ENCODE peak calls at places on chromosomes 1 and 21, in nine cellular contexts. One of them, this sample, is unnamed.

GRCh38 chr1:46102769-46103476 is 29.5 kb downstream of the PIK3R3 start:
- DNase-seq in AG09319: no peak
- DNase-seq in foreskin fibroblast: no peak
- DNase-seq in choroid plexus epithelial cell: no peak
- DNase-seq in B cell: no peak
- DNase-seq in ovary: no peak
- DNase-seq in WTC11: no peak
- DNase-seq in CD4-positive, alpha-beta T cell: no peak
- DNase-seq in pancreas: no peak
- DNase-seq in this sample: no peak

GRCh38 chr1:45551684-45552083 is 1.1 kb downstream of the AKR1A1 start:
- DNase-seq in choroid plexus epithelial cell: no peak
- DNase-seq in WTC11: no peak
- DNase-seq in AG09319: no peak
- DNase-seq in CD4-positive, alpha-beta T cell: no peak
- DNase-seq in pancreas: no peak
- DNase-seq in ovary: no peak
- DNase-seq in B cell: no peak
- DNase-seq in foreskin fibroblast: no peak
- DNase-seq in this sample: no peak

GRCh38 chr1:114024049-114024448 is 44.8 kb downstream of the OLFML3 start:
- DNase-seq in choroid plexus epithelial cell: peak
- DNase-seq in AG09319: no peak
- DNase-seq in pancreas: no peak
- DNase-seq in B cell: no peak
- DNase-seq in CD4-positive, alpha-beta T cell: no peak
- DNase-seq in ovary: no peak
- DNase-seq in foreskin fibroblast: no peak
- DNase-seq in WTC11: peak
- DNase-seq in this sample: no peak

GRCh38 chr1:150072959-150073358 is 5.4 kb downstream of the VPS45 start:
- DNase-seq in CD4-positive, alpha-beta T cell: no peak
- DNase-seq in B cell: no peak
- DNase-seq in choroid plexus epithelial cell: peak
- DNase-seq in WTC11: no peak
- DNase-seq in pancreas: no peak
- DNase-seq in ovary: no peak
- DNase-seq in AG09319: no peak
- DNase-seq in foreskin fibroblast: no peak
- DNase-seq in this sample: no peak

GRCh38 chr1:108027389-108027788 is 62.4 kb upstream of the VAV3 start:
- DNase-seq in pancreas: no peak
- DNase-seq in CD4-positive, alpha-beta T cell: no peak
- DNase-seq in foreskin fibroblast: no peak
- DNase-seq in ovary: no peak
- DNase-seq in WTC11: no peak
- DNase-seq in choroid plexus epithelial cell: no peak
- DNase-seq in AG09319: no peak
- DNase-seq in B cell: no peak
- DNase-seq in this sample: no peak

GRCh38 chr1:199857516-199857915 is 170.0 kb upstream of the NR5A2 start:
- DNase-seq in CD4-positive, alpha-beta T cell: no peak
- DNase-seq in pancreas: no peak
- DNase-seq in foreskin fibroblast: no peak
- DNase-seq in WTC11: no peak
- DNase-seq in choroid plexus epithelial cell: no peak
- DNase-seq in ovary: no peak
- DNase-seq in B cell: no peak
- DNase-seq in AG09319: no peak
- DNase-seq in this sample: no peak

GRCh38 chr21:35664683-35665082 is 395.6 kb downstream of the SETD4 start:
- DNase-seq in foreskin fibroblast: no peak
- DNase-seq in ovary: no peak
- DNase-seq in AG09319: no peak
- DNase-seq in pancreas: no peak
- DNase-seq in choroid plexus epithelial cell: no peak
- DNase-seq in CD4-positive, alpha-beta T cell: no peak
- DNase-seq in B cell: no peak
- DNase-seq in WTC11: no peak
- DNase-seq in this sample: no peak

GRCh38 chr1:168638884-168639283 is 62.5 kb downstream of the XCL1 start:
- DNase-seq in AG09319: no peak
- DNase-seq in foreskin fibroblast: no peak
- DNase-seq in WTC11: no peak
- DNase-seq in CD4-positive, alpha-beta T cell: no peak
- DNase-seq in choroid plexus epithelial cell: no peak
- DNase-seq in ovary: no peak
- DNase-seq in B cell: no peak
- DNase-seq in pancreas: no peak
- DNase-seq in this sample: no peak

GRCh38 chr1:220884109-220884980 is 5.1 kb downstream of the HLX start:
- DNase-seq in pancreas: peak
- DNase-seq in B cell: no peak
- DNase-seq in ovary: no peak
- DNase-seq in foreskin fibroblast: no peak
- DNase-seq in AG09319: no peak
- DNase-seq in WTC11: peak
- DNase-seq in CD4-positive, alpha-beta T cell: no peak
- DNase-seq in choroid plexus epithelial cell: peak
- DNase-seq in this sample: no peak

GRCh38 chr1:203680765-203681164 is 54.1 kb downstream of the ATP2B4 start:
- DNase-seq in foreskin fibroblast: no peak
- DNase-seq in choroid plexus epithelial cell: no peak
- DNase-seq in B cell: no peak
- DNase-seq in WTC11: no peak
- DNase-seq in pancreas: no peak
- DNase-seq in CD4-positive, alpha-beta T cell: no peak
- DNase-seq in ovary: no peak
- DNase-seq in AG09319: no peak
- DNase-seq in this sample: no peak

GRCh38 chr1:12480748-12481362 is 137.2 kb downstream of the DHRS3 start:
- DNase-seq in B cell: no peak
- DNase-seq in foreskin fibroblast: peak
- DNase-seq in AG09319: peak
- DNase-seq in CD4-positive, alpha-beta T cell: peak
- DNase-seq in WTC11: no peak
- DNase-seq in ovary: no peak
- DNase-seq in choroid plexus epithelial cell: peak
- DNase-seq in pancreas: no peak
- DNase-seq in this sample: peak

GRCh38 chr1:229430761-229431269 is 3.1 kb downstream of the ACTA1 start:
- DNase-seq in B cell: no peak
- DNase-seq in ovary: peak
- DNase-seq in CD4-positive, alpha-beta T cell: peak
- DNase-seq in WTC11: peak
- DNase-seq in pancreas: peak
- DNase-seq in AG09319: no peak
- DNase-seq in foreskin fibroblast: peak
- DNase-seq in choroid plexus epithelial cell: peak
- DNase-seq in this sample: no peak

GRCh38 chr1:45007311-45007710 is 3.8 kb downstream of the HECTD3 start:
- DNase-seq in foreskin fibroblast: no peak
- DNase-seq in B cell: no peak
- DNase-seq in ovary: no peak
- DNase-seq in choroid plexus epithelial cell: no peak
- DNase-seq in pancreas: no peak
- DNase-seq in WTC11: no peak
- DNase-seq in CD4-positive, alpha-beta T cell: no peak
- DNase-seq in AG09319: no peak
- DNase-seq in this sample: no peak

GRCh38 chr21:46325073-46325912 is 1.3 kb downstream of the PCNT start:
- DNase-seq in AG09319: no peak
- DNase-seq in ovary: peak
- DNase-seq in foreskin fibroblast: peak
- DNase-seq in choroid plexus epithelial cell: peak
- DNase-seq in WTC11: peak
- DNase-seq in pancreas: peak
- DNase-seq in B cell: no peak
- DNase-seq in CD4-positive, alpha-beta T cell: peak
- DNase-seq in this sample: no peak

DNA sequence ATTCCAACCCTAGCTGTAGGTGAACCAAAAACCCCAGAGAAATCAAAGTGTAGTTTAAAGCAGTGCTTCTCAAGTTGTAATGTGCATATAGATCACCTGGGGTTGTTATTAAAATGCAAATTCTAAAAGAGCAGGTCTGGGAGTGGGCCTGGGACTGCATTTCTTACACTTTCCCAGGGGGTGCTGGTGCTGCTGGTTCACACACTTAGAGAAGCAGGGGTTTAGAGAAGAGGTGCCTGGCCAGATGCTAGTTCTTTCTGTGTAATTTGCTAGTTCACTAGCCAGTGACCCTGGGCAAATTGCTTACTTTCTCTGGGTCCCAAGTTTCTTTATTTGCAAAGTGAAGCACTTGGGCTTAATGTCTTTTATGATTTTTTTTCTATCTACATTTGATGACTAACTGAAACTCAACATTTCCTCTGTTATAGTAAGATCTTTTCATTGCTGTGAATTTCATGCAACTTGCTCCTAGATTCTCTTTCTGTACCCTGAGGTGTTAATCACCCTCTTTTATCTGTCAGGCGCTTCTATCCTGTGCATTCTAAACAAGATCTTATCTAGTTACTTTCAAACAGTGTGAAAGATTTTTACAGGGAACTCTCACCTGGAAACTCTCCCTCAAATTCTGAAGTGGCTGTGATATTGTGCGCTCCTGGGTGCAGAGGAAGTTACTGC is 141.9 kb upstream of the UBE2U start:
- DNase-seq in WTC11: peak
- DNase-seq in pancreas: no peak
- DNase-seq in B cell: no peak
- DNase-seq in choroid plexus epithelial cell: peak
- DNase-seq in CD4-positive, alpha-beta T cell: no peak
- DNase-seq in ovary: no peak
- DNase-seq in AG09319: no peak
- DNase-seq in foreskin fibroblast: no peak
- DNase-seq in this sample: no peak
- TF ChIP-seq CTCF in WTC11: no peak
- TF ChIP-seq CTCF in pancreas: no peak
- TF ChIP-seq CTCF in B cell: no peak
- TF ChIP-seq CTCF in choroid plexus epithelial cell: no peak
- TF ChIP-seq CTCF in CD4-positive, alpha-beta T cell: no peak
- TF ChIP-seq CTCF in ovary: no peak
- TF ChIP-seq CTCF in AG09319: no peak
- TF ChIP-seq CTCF in foreskin fibroblast: no peak
- TF ChIP-seq CTCF in this sample: no peak

DNA sequence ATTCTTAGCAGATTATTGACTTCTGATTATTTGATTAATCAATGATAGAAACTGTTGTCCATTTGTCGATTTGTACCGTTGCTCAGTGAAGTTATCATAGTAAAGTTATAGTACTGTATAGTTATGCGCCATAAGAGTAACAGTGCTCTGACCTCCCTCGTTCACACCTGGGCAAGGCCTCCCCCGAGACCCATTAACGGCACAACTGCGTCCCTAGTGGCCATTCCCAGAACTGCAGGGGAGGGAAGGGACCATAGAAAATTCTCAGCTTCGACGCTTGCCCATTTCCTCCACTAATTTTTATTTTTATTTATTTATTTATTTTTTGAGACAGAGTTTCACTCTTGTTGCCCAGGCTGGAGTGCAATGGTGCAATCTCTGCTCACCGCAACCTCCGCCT is 334.4 kb downstream of the DSCAM start:
- DNase-seq in B cell: no peak
- DNase-seq in choroid plexus epithelial cell: no peak
- DNase-seq in CD4-positive, alpha-beta T cell: no peak
- DNase-seq in ovary: no peak
- DNase-seq in foreskin fibroblast: no peak
- DNase-seq in WTC11: peak
- DNase-seq in AG09319: no peak
- DNase-seq in pancreas: no peak
- DNase-seq in this sample: no peak
- TF ChIP-seq CTCF in B cell: peak
- TF ChIP-seq CTCF in choroid plexus epithelial cell: peak
- TF ChIP-seq CTCF in CD4-positive, alpha-beta T cell: peak
- TF ChIP-seq CTCF in ovary: no peak
- TF ChIP-seq CTCF in foreskin fibroblast: peak
- TF ChIP-seq CTCF in WTC11: peak
- TF ChIP-seq CTCF in AG09319: peak
- TF ChIP-seq CTCF in pancreas: no peak
- TF ChIP-seq CTCF in this sample: peak

DNA sequence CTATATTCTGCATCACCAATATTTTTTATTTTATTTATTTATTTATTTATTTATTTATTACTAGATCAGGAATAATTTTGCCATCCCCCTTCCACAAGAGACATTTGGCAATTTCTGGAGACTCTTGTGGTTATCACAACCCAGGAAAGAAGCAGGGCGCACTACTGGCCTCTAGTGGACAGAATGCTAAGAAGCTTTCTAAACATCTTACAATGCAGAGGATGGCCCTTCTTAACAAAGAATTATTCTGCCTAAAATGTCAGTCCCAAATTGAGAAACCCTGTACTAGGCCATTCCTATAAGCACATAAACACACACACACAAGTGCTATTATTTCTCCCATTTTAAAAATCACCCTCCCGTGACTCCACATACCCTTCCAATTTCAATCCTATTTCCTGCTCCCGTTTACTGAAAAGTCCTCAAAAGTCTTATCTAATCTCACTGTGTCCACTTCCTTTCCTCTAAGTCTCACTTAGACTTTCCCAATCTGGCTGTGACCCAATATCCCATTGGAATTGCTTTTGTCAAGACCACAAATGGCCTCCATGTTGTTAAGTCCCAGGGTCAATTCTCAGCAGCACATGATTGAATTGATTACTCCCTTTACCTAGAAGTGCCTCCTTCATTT is 43.7 kb upstream of the RNF11 start:
- DNase-seq in AG09319: peak
- DNase-seq in pancreas: peak
- DNase-seq in B cell: peak
- DNase-seq in foreskin fibroblast: peak
- DNase-seq in choroid plexus epithelial cell: peak
- DNase-seq in CD4-positive, alpha-beta T cell: peak
- DNase-seq in WTC11: peak
- DNase-seq in ovary: peak
- DNase-seq in this sample: no peak
- TF ChIP-seq CTCF in AG09319: peak
- TF ChIP-seq CTCF in pancreas: peak
- TF ChIP-seq CTCF in B cell: peak
- TF ChIP-seq CTCF in foreskin fibroblast: peak
- TF ChIP-seq CTCF in choroid plexus epithelial cell: peak
- TF ChIP-seq CTCF in CD4-positive, alpha-beta T cell: peak
- TF ChIP-seq CTCF in WTC11: peak
- TF ChIP-seq CTCF in ovary: peak
- TF ChIP-seq CTCF in this sample: peak

GRCh38 chr1:81756872-81757271 is 43.9 kb upstream of the ADGRL2 start:
- DNase-seq in AG09319: no peak
- DNase-seq in foreskin fibroblast: peak
- DNase-seq in ovary: no peak
- DNase-seq in CD4-positive, alpha-beta T cell: no peak
- DNase-seq in B cell: no peak
- DNase-seq in choroid plexus epithelial cell: peak
- DNase-seq in pancreas: no peak
- DNase-seq in WTC11: no peak
- DNase-seq in this sample: no peak

GRCh38 chr1:81757398-81758020 is 43.2 kb upstream of the ADGRL2 start:
- DNase-seq in foreskin fibroblast: peak
- DNase-seq in B cell: no peak
- DNase-seq in CD4-positive, alpha-beta T cell: no peak
- DNase-seq in ovary: no peak
- DNase-seq in choroid plexus epithelial cell: no peak
- DNase-seq in AG09319: peak
- DNase-seq in pancreas: no peak
- DNase-seq in WTC11: no peak
- DNase-seq in this sample: no peak

GRCh38 chr1:81758213-81758612 is 42.5 kb upstream of the ADGRL2 start:
- DNase-seq in WTC11: no peak
- DNase-seq in AG09319: no peak
- DNase-seq in choroid plexus epithelial cell: peak
- DNase-seq in foreskin fibroblast: no peak
- DNase-seq in ovary: no peak
- DNase-seq in B cell: no peak
- DNase-seq in pancreas: no peak
- DNase-seq in CD4-positive, alpha-beta T cell: no peak
- DNase-seq in this sample: no peak

GRCh38 chr1:81760487-81761097 is 40.1 kb upstream of the ADGRL2 start:
- DNase-seq in pancreas: no peak
- DNase-seq in B cell: no peak
- DNase-seq in CD4-positive, alpha-beta T cell: no peak
- DNase-seq in choroid plexus epithelial cell: peak
- DNase-seq in AG09319: peak
- DNase-seq in foreskin fibroblast: peak
- DNase-seq in WTC11: no peak
- DNase-seq in ovary: no peak
- DNase-seq in this sample: no peak
- TF ChIP-seq CTCF in pancreas: no peak
- TF ChIP-seq CTCF in B cell: no peak
- TF ChIP-seq CTCF in CD4-positive, alpha-beta T cell: no peak
- TF ChIP-seq CTCF in choroid plexus epithelial cell: peak
- TF ChIP-seq CTCF in AG09319: peak
- TF ChIP-seq CTCF in foreskin fibroblast: peak
- TF ChIP-seq CTCF in WTC11: no peak
- TF ChIP-seq CTCF in ovary: no peak
- TF ChIP-seq CTCF in this sample: no peak

This sample was measured in CD14-positive monocyte.